ENCODE peak calls at places on chromosomes 1 and 21, in six cellular contexts. One of them, this sample, is unnamed. For H3K36me3 and H3K4me1, the result is how much of the 10 kb centered on the place peaks cover.

GRCh38 chr1:89671775-89672488 is 39.0 kb downstream of the LRRC8C start:
- DNase-seq in CD8-positive, alpha-beta T cell: no peak
- DNase-seq in breast epithelium: no peak
- DNase-seq in neural progenitor cell: no peak
- DNase-seq in ovary: no peak
- DNase-seq in cardiac muscle cell: no peak
- DNase-seq in this sample: no peak

GRCh38 chr1:188228623-188229022 is 1399.9 kb downstream of the PLA2G4A start:
- DNase-seq in CD8-positive, alpha-beta T cell: no peak
- DNase-seq in breast epithelium: no peak
- DNase-seq in neural progenitor cell: no peak
- DNase-seq in ovary: no peak
- DNase-seq in cardiac muscle cell: peak
- DNase-seq in this sample: no peak

GRCh38 chr1:50704126-50704525 is 255.9 kb downstream of the FAF1 start:
- DNase-seq in CD8-positive, alpha-beta T cell: no peak
- DNase-seq in breast epithelium: no peak
- DNase-seq in neural progenitor cell: peak
- DNase-seq in ovary: no peak
- DNase-seq in cardiac muscle cell: peak
- DNase-seq in this sample: no peak

GRCh38 chr1:61318319-61319125 is 236.2 kb downstream of the NFIA start:
- DNase-seq in CD8-positive, alpha-beta T cell: no peak
- DNase-seq in breast epithelium: no peak
- DNase-seq in neural progenitor cell: no peak
- DNase-seq in ovary: no peak
- DNase-seq in cardiac muscle cell: peak
- DNase-seq in this sample: no peak

GRCh38 chr1:54254055-54254454 is 54.1 kb downstream of the MRPL37 start:
- DNase-seq in CD8-positive, alpha-beta T cell: no peak
- DNase-seq in breast epithelium: no peak
- DNase-seq in neural progenitor cell: no peak
- DNase-seq in ovary: no peak
- DNase-seq in cardiac muscle cell: no peak
- DNase-seq in this sample: no peak

GRCh38 chr1:181033799-181034391 is at the start of gene MR1:
- DNase-seq in CD8-positive, alpha-beta T cell: peak
- DNase-seq in breast epithelium: no peak
- DNase-seq in neural progenitor cell: peak
- DNase-seq in ovary: no peak
- DNase-seq in cardiac muscle cell: peak
- DNase-seq in this sample: peak

GRCh38 chr1:70727891-70728443 is 316.9 kb downstream of the CTH start:
- DNase-seq in CD8-positive, alpha-beta T cell: no peak
- DNase-seq in breast epithelium: no peak
- DNase-seq in neural progenitor cell: peak
- DNase-seq in ovary: no peak
- DNase-seq in cardiac muscle cell: no peak
- DNase-seq in this sample: no peak

GRCh38 chr1:230392920-230393521 is 33.1 kb downstream of the PGBD5 start:
- DNase-seq in CD8-positive, alpha-beta T cell: no peak
- DNase-seq in breast epithelium: no peak
- DNase-seq in neural progenitor cell: no peak
- DNase-seq in ovary: no peak
- DNase-seq in cardiac muscle cell: no peak
- DNase-seq in this sample: no peak

GRCh38 chr1:216626394-216627067 is 96.7 kb downstream of the ESRRG start:
- DNase-seq in CD8-positive, alpha-beta T cell: no peak
- DNase-seq in breast epithelium: no peak
- DNase-seq in neural progenitor cell: no peak
- DNase-seq in ovary: no peak
- DNase-seq in cardiac muscle cell: no peak
- DNase-seq in this sample: no peak

GRCh38 chr1:94676686-94677085 is 135.1 kb upstream of the F3 start:
- DNase-seq in CD8-positive, alpha-beta T cell: no peak
- DNase-seq in breast epithelium: no peak
- DNase-seq in neural progenitor cell: no peak
- DNase-seq in ovary: no peak
- DNase-seq in cardiac muscle cell: no peak
- DNase-seq in this sample: no peak

GRCh38 chr1:243731301-243731891 is 118.6 kb downstream of the AKT3 start:
- DNase-seq in CD8-positive, alpha-beta T cell: no peak
- DNase-seq in breast epithelium: no peak
- DNase-seq in neural progenitor cell: no peak
- DNase-seq in ovary: no peak
- DNase-seq in cardiac muscle cell: no peak
- DNase-seq in this sample: no peak

GRCh38 chr1:10646347-10646861 is 150.0 kb downstream of the CASZ1 start:
- DNase-seq in CD8-positive, alpha-beta T cell: no peak
- DNase-seq in breast epithelium: no peak
- DNase-seq in neural progenitor cell: no peak
- DNase-seq in ovary: no peak
- DNase-seq in cardiac muscle cell: no peak
- DNase-seq in this sample: no peak

GRCh38 chr1:105886309-105886708 is 1170.2 kb upstream of the PRMT6 start:
- DNase-seq in CD8-positive, alpha-beta T cell: no peak
- DNase-seq in breast epithelium: no peak
- DNase-seq in neural progenitor cell: no peak
- DNase-seq in ovary: no peak
- DNase-seq in cardiac muscle cell: no peak
- DNase-seq in this sample: no peak

GRCh38 chr1:53197301-53198205 is 929 bp downstream of the CPT2 start:
- DNase-seq in CD8-positive, alpha-beta T cell: no peak
- DNase-seq in breast epithelium: no peak
- DNase-seq in neural progenitor cell: peak
- DNase-seq in ovary: no peak
- DNase-seq in cardiac muscle cell: peak
- DNase-seq in this sample: no peak

GRCh38 chr1:85569122-85569521 is 11.4 kb upstream of the CCN1 start:
- DNase-seq in CD8-positive, alpha-beta T cell: no peak
- DNase-seq in breast epithelium: no peak
- DNase-seq in neural progenitor cell: no peak
- DNase-seq in ovary: no peak
- DNase-seq in cardiac muscle cell: no peak
- DNase-seq in this sample: no peak

GRCh38 chr1:171128463-171128862 is 37.8 kb downstream of the FMO3 start:
- DNase-seq in CD8-positive, alpha-beta T cell: no peak
- DNase-seq in breast epithelium: no peak
- DNase-seq in neural progenitor cell: no peak
- DNase-seq in ovary: no peak
- DNase-seq in cardiac muscle cell: no peak
- DNase-seq in this sample: no peak

GRCh38 chr1:175537571-175537970 is 205.8 kb downstream of the TNR start:
- DNase-seq in CD8-positive, alpha-beta T cell: no peak
- DNase-seq in breast epithelium: no peak
- DNase-seq in neural progenitor cell: no peak
- DNase-seq in ovary: no peak
- DNase-seq in cardiac muscle cell: no peak
- DNase-seq in this sample: no peak

GRCh38 chr1:187018291-187018690 is 189.5 kb downstream of the PLA2G4A start:
- DNase-seq in CD8-positive, alpha-beta T cell: no peak
- DNase-seq in breast epithelium: no peak
- DNase-seq in neural progenitor cell: no peak
- DNase-seq in ovary: no peak
- DNase-seq in cardiac muscle cell: no peak
- DNase-seq in this sample: no peak

GRCh38 chr21:46515109-46515508 is 56.4 kb downstream of the DIP2A start:
- DNase-seq in CD8-positive, alpha-beta T cell: peak
- DNase-seq in breast epithelium: no peak
- DNase-seq in neural progenitor cell: no peak
- DNase-seq in ovary: peak
- DNase-seq in cardiac muscle cell: peak
- DNase-seq in this sample: no peak

GRCh38 chr1:2301607-2302291 is 73.6 kb downstream of the SKI start:
- DNase-seq in CD8-positive, alpha-beta T cell: peak
- DNase-seq in breast epithelium: no peak
- DNase-seq in neural progenitor cell: no peak
- DNase-seq in ovary: no peak
- DNase-seq in cardiac muscle cell: no peak
- DNase-seq in this sample: no peak
- H3K4me3 ChIP-seq in CD8-positive, alpha-beta T cell: peak
- H3K4me3 ChIP-seq in breast epithelium: peak
- H3K4me3 ChIP-seq in neural progenitor cell: no peak
- H3K4me3 ChIP-seq in ovary: no peak
- H3K4me3 ChIP-seq in cardiac muscle cell: no peak
- H3K4me3 ChIP-seq in this sample: peak

GRCh38 chr1:151237678-151238466 is 16.7 kb upstream of the PSMD4 start:
- DNase-seq in CD8-positive, alpha-beta T cell: no peak
- DNase-seq in breast epithelium: no peak
- DNase-seq in neural progenitor cell: no peak
- DNase-seq in ovary: no peak
- DNase-seq in cardiac muscle cell: no peak
- DNase-seq in this sample: no peak
- H3K36me3 ChIP-seq in CD8-positive, alpha-beta T cell: under half
- H3K36me3 ChIP-seq in breast epithelium: under half
- H3K36me3 ChIP-seq in neural progenitor cell: under half
- H3K36me3 ChIP-seq in ovary: under half
- H3K36me3 ChIP-seq in cardiac muscle cell: half or more
- H3K36me3 ChIP-seq in this sample: under half

GRCh38 chr1:248824701-248825100 is 1.0 kb downstream of the SH3BP5L start:
- DNase-seq in CD8-positive, alpha-beta T cell: no peak
- DNase-seq in breast epithelium: no peak
- DNase-seq in neural progenitor cell: no peak
- DNase-seq in ovary: no peak
- DNase-seq in cardiac muscle cell: no peak
- DNase-seq in this sample: no peak
- H3K4me1 ChIP-seq in CD8-positive, alpha-beta T cell: under half
- H3K4me1 ChIP-seq in breast epithelium: under half
- H3K4me1 ChIP-seq in neural progenitor cell: under half
- H3K4me1 ChIP-seq in ovary: under half
- H3K4me1 ChIP-seq in cardiac muscle cell: under half
- H3K4me1 ChIP-seq in this sample: under half

GRCh38 chr1:27527857-27528700 is 38.1 kb upstream of the WASF2 start:
- DNase-seq in CD8-positive, alpha-beta T cell: peak
- DNase-seq in breast epithelium: no peak
- DNase-seq in neural progenitor cell: peak
- DNase-seq in ovary: peak
- DNase-seq in cardiac muscle cell: peak
- DNase-seq in this sample: peak
- H3K4me3 ChIP-seq in CD8-positive, alpha-beta T cell: peak
- H3K4me3 ChIP-seq in breast epithelium: peak
- H3K4me3 ChIP-seq in neural progenitor cell: peak
- H3K4me3 ChIP-seq in ovary: peak
- H3K4me3 ChIP-seq in cardiac muscle cell: peak
- H3K4me3 ChIP-seq in this sample: peak

GRCh38 chr1:1305300-1306069 is 2.2 kb downstream of the ACAP3 start:
- DNase-seq in CD8-positive, alpha-beta T cell: peak
- DNase-seq in breast epithelium: no peak
- DNase-seq in neural progenitor cell: peak
- DNase-seq in ovary: peak
- DNase-seq in cardiac muscle cell: no peak
- DNase-seq in this sample: peak
- H3K36me3 ChIP-seq in CD8-positive, alpha-beta T cell: under half
- H3K36me3 ChIP-seq in breast epithelium: under half
- H3K36me3 ChIP-seq in neural progenitor cell: under half
- H3K36me3 ChIP-seq in ovary: under half
- H3K36me3 ChIP-seq in cardiac muscle cell: under half
- H3K36me3 ChIP-seq in this sample: under half

DNA sequence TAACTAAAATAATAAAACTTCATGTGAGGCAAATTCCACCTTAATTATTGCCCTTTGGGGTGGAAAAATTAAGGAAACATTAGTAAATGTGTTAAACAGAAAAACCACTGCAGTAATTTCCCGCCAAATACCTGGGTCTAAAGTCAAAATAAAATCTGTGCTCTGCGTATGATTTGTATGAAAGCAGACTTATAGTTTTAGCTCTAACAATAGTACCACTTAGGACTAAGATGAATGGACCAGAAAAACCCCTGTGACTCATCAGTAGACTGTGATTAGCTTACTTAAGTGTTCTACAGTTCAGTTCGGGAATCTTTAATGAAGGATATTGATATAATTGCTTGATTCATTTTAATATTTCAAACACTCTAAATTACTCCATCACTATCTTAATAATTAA is 23.3 kb upstream of the C1orf105 start:
- DNase-seq in CD8-positive, alpha-beta T cell: no peak
- DNase-seq in breast epithelium: no peak
- DNase-seq in neural progenitor cell: no peak
- DNase-seq in ovary: no peak
- DNase-seq in cardiac muscle cell: no peak
- DNase-seq in this sample: no peak
- H3K4me1 ChIP-seq in CD8-positive, alpha-beta T cell: half or more
- H3K4me1 ChIP-seq in breast epithelium: under half
- H3K4me1 ChIP-seq in neural progenitor cell: under half
- H3K4me1 ChIP-seq in ovary: under half
- H3K4me1 ChIP-seq in cardiac muscle cell: under half
- H3K4me1 ChIP-seq in this sample: half or more